ENCODE peak calls at places on chromosome 12, in five cellular contexts. K is tibial artery, E is astrocyte of the cerebellum, A is brain microvascular endothelial cell, R is heart right ventricle. I is an unnamed sample.

GRCh38 chr12:11755311-11755930 is 105.9 kb downstream of the ETV6 start:
- DNase-seq in R (no peak), A (no peak), K (no peak), E (no peak), I (no peak)

GRCh38 chr12:10901427-10901826 is 7.9 kb downstream of the TAS2R13 start:
- DNase-seq in K (no peak), R (no peak), E (no peak), A (no peak), I (no peak)

GRCh38 chr12:114902665-114903393 is 218.9 kb upstream of the TBX3 start:
- DNase-seq in R (no peak), E (peak), A (peak), K (no peak), I (peak)

GRCh38 chr12:110998971-110999370 is 78.6 kb upstream of the MYL2 start:
- DNase-seq in E (no peak), A (no peak), K (no peak), R (no peak), I (no peak)

GRCh38 chr12:106894774-106895173 is 60.9 kb upstream of the TMEM263 start:
- DNase-seq in A (no peak), K (no peak), E (no peak), R (no peak), I (no peak)

GRCh38 chr12:44876554-44877275 is 600 bp upstream of the NELL2 start:
- DNase-seq in A (no peak), E (no peak), R (no peak), K (no peak), I (no peak)

GRCh38 chr12:122845041-122845864 is 10.0 kb downstream of the HIP1R start:
- DNase-seq in E (no peak), K (no peak), R (no peak), A (no peak), I (no peak)

GRCh38 chr12:108641446-108642268 is 8.0 kb upstream of the SELPLG start:
- DNase-seq in E (no peak), R (no peak), K (no peak), A (no peak), I (no peak)

GRCh38 chr12:130872179-130873096 is 572 bp downstream of the RAN start:
- DNase-seq in K (no peak), A (no peak), R (no peak), E (no peak), I (no peak)

GRCh38 chr12:55188974-55189556 is 31.8 kb upstream of the OR10A7 start:
- DNase-seq in K (no peak), E (peak), A (peak), R (peak), I (peak)

GRCh38 chr12:12716151-12716844 is 870 bp upstream of the CDKN1B start:
- DNase-seq in R (peak), A (no peak), E (no peak), K (peak), I (no peak)

GRCh38 chr12:62537544-62537943 is 70.9 kb downstream of the MON2 start:
- DNase-seq in R (peak), A (peak), K (peak), E (peak), I (peak)

GRCh38 chr12:49945394-49946080 is 5.0 kb upstream of the AQP2 start:
- DNase-seq in R (peak), E (peak), A (peak), K (peak), I (peak)

GRCh38 chr12:111035578-111036301 is 115.4 kb upstream of the MYL2 start:
- DNase-seq in R (no peak), A (no peak), E (no peak), K (no peak), I (no peak)

GRCh38 chr12:113347892-113348291 is 10.5 kb upstream of the PLBD2 start:
- DNase-seq in E (no peak), A (no peak), R (no peak), K (no peak), I (no peak)

GRCh38 chr12:128810182-128811127 is 13.3 kb downstream of the SLC15A4 start:
- DNase-seq in R (peak), K (peak), E (no peak), A (no peak), I (no peak)

GRCh38 chr12:122174155-122174845 is at the start of gene IL31:
- DNase-seq in R (no peak), K (no peak), E (no peak), A (no peak), I (no peak)

GRCh38 chr12:11749943-11750690 is 100.6 kb downstream of the ETV6 start:
- DNase-seq in A (no peak), K (peak), E (no peak), R (no peak), I (no peak)

DNA sequence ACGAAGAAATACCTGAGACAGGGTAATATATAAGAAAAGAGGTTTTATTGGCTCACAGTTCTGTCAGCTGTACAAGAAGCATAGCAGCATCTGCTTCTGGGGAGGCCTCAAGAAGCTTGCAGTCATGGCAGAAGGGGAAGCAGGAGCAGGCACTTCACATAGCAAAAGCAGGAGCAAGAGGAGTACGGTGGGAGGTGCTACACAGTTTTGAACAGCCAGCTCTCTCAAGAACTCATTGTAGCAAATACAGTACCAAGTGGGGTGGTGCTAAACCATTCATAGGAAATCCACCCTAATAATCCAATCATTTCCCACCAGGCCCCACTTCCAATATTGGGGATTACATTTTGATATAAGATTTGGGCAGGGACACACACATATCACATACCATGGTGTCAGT is 8.0 kb downstream of the TMTC3 start:
- DNase-seq in R (no peak), K (no peak), E (no peak), A (no peak), I (no peak)
- H3K4me3 ChIP-seq in R (no peak), K (no peak), E (no peak), A (no peak), I (no peak)

GRCh38 chr12:84913151-84913550 is 552 bp upstream of the SLC6A15 start:
- DNase-seq in A (no peak), K (no peak), E (no peak), R (no peak), I (no peak)
- H3K4me3 ChIP-seq in A (peak), K (peak), E (peak), R (peak), I (peak)

GRCh38 chr12:28024231-28024995 is 51.9 kb upstream of the PTHLH start:
- DNase-seq in K (no peak), R (no peak), A (peak), E (peak), I (peak)

GRCh38 chr12:28021704-28022103 is 49.2 kb upstream of the PTHLH start:
- DNase-seq in E (no peak), A (no peak), K (no peak), R (no peak), I (no peak)

GRCh38 chr12:28025821-28026505 is 53.4 kb upstream of the PTHLH start:
- DNase-seq in R (no peak), A (no peak), K (no peak), E (no peak), I (no peak)

GRCh38 chr12:28026701-28027100 is 54.2 kb upstream of the PTHLH start:
- DNase-seq in R (no peak), K (no peak), E (no peak), A (no peak), I (no peak)

GRCh38 chr12:28023156-28023887 is 50.8 kb upstream of the PTHLH start:
- DNase-seq in E (peak), A (peak), K (no peak), R (no peak), I (peak)
- H3K4me3 ChIP-seq in E (no peak), A (no peak), K (no peak), R (no peak), I (no peak)

DNA sequence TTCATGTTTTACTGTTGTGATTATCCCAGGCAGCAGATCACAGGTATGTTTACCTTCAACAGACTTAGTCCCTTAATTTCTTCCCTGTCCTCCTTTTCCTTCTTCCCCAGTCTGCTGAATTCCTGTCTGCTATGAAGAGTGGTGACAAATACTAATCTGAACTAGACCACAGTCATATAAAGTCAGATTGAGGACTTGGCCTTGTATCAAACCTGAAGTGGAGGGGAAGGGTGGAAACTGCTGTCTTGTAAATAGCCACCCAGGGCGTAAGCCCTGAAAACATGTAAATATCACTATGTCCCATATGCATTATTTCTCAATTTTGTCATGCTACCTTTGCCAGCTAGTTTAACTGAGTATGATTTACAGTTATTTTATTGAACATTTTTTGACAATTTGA is 368.0 kb downstream of the CCDC91 start:
- DNase-seq in A (no peak), R (no peak), E (no peak), K (no peak), I (no peak)
- H3K4me3 ChIP-seq in A (no peak), R (no peak), E (no peak), K (no peak), I (no peak)

DNA sequence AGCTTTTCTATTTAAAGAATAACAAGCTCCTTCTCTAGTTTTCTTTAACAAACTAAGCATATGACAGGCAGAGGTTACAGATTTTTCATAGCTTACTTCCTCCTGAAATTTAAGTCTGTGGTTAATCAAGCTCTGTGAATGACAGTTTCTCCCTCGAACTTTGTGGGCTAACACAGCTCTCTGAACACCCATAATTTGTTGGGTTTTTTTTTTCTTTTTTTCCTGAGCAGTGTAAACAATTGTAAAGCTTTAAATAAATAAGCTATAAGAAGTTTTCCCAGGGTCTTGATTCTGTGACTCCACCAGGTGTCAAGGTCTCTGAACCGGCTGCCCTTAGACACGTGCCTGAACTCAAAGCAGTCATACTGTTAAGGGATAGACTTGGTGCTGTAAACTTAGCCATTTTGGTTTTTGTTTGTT is 128.1 kb upstream of the AMIGO2 start:
- DNase-seq in E (no peak), A (no peak), R (no peak), K (no peak), I (no peak)
- H3K4me3 ChIP-seq in E (no peak), A (no peak), R (no peak), K (no peak), I (no peak)

GRCh38 chr12:64733857-64734256 is 25.3 kb downstream of the GNS start:
- DNase-seq in E (no peak), R (peak), K (no peak), A (no peak), I (no peak)
- H3K4me3 ChIP-seq in E (no peak), R (no peak), K (no peak), A (no peak), I (no peak)